ENCODE peak calls at places on chromosomes 1 and 21, in seven cellular contexts. G is neural progenitor cell, S is upper lobe of right lung, E is PC-9, T is stomach, I is IMR-90, M is SK-N-SH. P is an unnamed sample. For H3K4me1, the result is how much of the 10 kb centered on the place peaks cover.

GRCh38 chr1:75533085-75533484 is 77.8 kb downstream of the SLC44A5 start:
- DNase-seq in E (no peak), T (no peak), I (no peak), G (no peak), S (no peak), M (no peak), P (no peak)

GRCh38 chr1:46198026-46198826 is at the start of gene POMGNT1:
- DNase-seq in S (peak), T (peak), E (no peak), I (peak), G (peak), M (peak), P (peak)

GRCh38 chr1:244897476-244898254 is 33.3 kb upstream of the HNRNPU start:
- DNase-seq in T (no peak), S (no peak), M (no peak), I (no peak), E (no peak), G (no peak), P (no peak)

GRCh38 chr1:209652121-209652742 is at the start of gene LAMB3:
- DNase-seq in G (no peak), T (peak), M (no peak), S (peak), I (no peak), E (peak), P (no peak)

GRCh38 chr1:184801503-184801902 is 46.8 kb upstream of the EDEM3 start:
- DNase-seq in G (no peak), M (no peak), I (peak), S (no peak), E (no peak), T (peak), P (peak)

GRCh38 chr1:225941220-225941948 is at the start of gene LEFTY2:
- DNase-seq in M (peak), I (no peak), G (peak), T (no peak), E (no peak), S (no peak), P (no peak)

GRCh38 chr1:53593758-53594380 is 134.7 kb downstream of the DMRTB1 start:
- DNase-seq in M (peak), I (no peak), G (peak), T (peak), E (no peak), S (peak), P (no peak)

GRCh38 chr1:6002714-6003501 is 10.7 kb upstream of the NPHP4 start:
- DNase-seq in G (no peak), I (no peak), S (peak), M (peak), E (no peak), T (no peak), P (no peak)

GRCh38 chr1:13892671-13893325 is 192.8 kb downstream of the PRDM2 start:
- DNase-seq in E (no peak), I (no peak), S (no peak), T (no peak), G (peak), M (peak), P (no peak)

GRCh38 chr1:161843156-161843555 is 77.0 kb downstream of the ATF6 start:
- DNase-seq in G (no peak), S (no peak), T (no peak), I (no peak), M (no peak), E (no peak), P (no peak)

GRCh38 chr1:118101445-118101844 is 83.6 kb downstream of the SPAG17 start:
- DNase-seq in I (no peak), G (no peak), S (no peak), T (no peak), M (no peak), E (no peak), P (no peak)

GRCh38 chr1:66831529-66832239 is 30.6 kb upstream of the INSL5 start:
- DNase-seq in G (no peak), M (no peak), S (no peak), T (no peak), I (peak), E (no peak), P (peak)

GRCh38 chr1:117061986-117062415 is 1.9 kb downstream of the TTF2 start:
- DNase-seq in I (peak), M (no peak), S (no peak), G (no peak), T (no peak), E (no peak), P (peak)

GRCh38 chr1:4611708-4612349 is 42.6 kb upstream of the AJAP1 start:
- DNase-seq in S (no peak), T (no peak), M (peak), E (no peak), I (no peak), G (no peak), P (no peak)

GRCh38 chr1:83060216-83060615 is 938.7 kb downstream of the TTLL7 start:
- DNase-seq in M (no peak), E (peak), S (no peak), I (no peak), G (no peak), T (no peak), P (no peak)

DNA sequence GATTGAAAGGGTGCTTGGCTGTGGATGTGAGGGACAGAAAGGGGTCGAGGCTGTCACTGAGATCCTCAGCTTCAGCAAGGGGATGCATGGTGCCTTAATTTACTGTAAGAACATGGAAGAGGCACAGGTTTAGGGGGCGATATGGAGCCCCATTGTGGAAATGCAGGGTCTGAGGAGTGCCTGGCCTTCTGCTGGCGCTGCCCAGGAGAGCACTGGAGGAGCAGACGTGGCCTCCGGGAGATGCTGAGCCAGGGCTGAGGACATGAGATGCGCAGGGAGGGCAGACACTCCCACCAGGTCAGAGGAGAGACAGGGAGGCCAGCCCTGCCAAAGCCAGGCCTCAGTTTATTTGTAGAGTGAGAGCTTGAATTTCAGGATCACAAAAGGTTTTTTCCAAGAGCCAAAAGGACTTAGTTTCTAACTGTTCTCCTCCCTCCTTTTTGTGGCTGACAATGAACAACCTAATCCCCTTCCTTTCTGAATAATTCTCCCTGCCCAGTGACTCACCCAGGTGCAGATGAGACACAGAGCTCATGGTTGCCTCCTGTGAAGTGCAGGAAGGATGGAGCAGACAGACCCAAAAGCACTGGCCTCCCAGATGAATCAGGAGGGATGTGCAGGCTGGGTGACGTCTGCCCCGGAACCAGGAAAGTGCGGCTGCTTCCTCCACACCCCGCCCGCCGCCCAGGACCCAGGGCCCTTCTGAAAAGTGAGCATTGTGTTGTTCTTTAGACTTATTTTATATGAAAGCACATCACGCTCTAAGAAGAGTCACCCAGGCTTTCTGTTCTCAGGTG is 73.0 kb upstream of the TMPRSS2 start:
- DNase-seq in M (no peak), E (peak), G (peak), T (peak), I (no peak), S (peak), P (no peak)
- H3K4me1 ChIP-seq in M (under half), E (half or more), G (under half), T (under half), I (under half), S (under half), P (under half)

GRCh38 chr1:56539403-56539802 is 40.0 kb downstream of the PLPP3 start:
- DNase-seq in M (no peak), G (no peak), I (no peak), S (no peak), E (no peak), T (no peak), P (no peak)

GRCh38 chr1:56537660-56538059 is 41.7 kb downstream of the PLPP3 start:
- DNase-seq in S (no peak), E (no peak), T (no peak), I (no peak), G (no peak), M (no peak), P (no peak)

GRCh38 chr1:56541408-56541807 is 38.0 kb downstream of the PLPP3 start:
- DNase-seq in M (no peak), S (no peak), T (no peak), I (no peak), E (no peak), G (no peak), P (no peak)

GRCh38 chr1:56542651-56543050 is 36.7 kb downstream of the PLPP3 start:
- DNase-seq in M (no peak), E (no peak), I (no peak), S (no peak), T (no peak), G (no peak), P (no peak)

DNA sequence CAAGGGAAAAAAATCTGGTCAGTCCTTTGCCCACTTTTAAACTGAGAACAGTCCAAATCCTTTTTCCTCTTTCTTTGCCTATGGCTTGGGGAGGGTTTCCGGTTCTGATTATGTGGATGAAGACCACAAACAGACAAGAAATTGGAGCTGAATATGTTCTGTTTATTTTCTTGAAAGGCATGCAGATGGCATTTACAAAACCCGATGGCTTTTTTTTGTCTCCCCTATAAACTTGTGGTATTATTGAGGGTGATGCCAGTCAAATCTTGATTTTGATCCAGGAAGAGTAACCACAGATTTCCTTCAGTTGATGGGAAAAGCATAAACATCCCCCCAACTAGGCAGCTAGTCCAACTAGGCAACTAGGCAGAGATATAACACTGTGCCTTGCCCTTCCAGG is 38.9 kb downstream of the PLPP3 start:
- DNase-seq in M (no peak), E (no peak), T (no peak), S (no peak), I (no peak), G (no peak), P (no peak)
- H3K4me1 ChIP-seq in M (under half), E (under half), T (under half), S (under half), I (under half), G (under half), P (half or more)

GRCh38 chr1:36656271-36656670 is 173.6 kb upstream of the CSF3R start:
- DNase-seq in E (no peak), G (no peak), S (no peak), T (no peak), I (no peak), M (no peak), P (no peak)
- H3K4me1 ChIP-seq in E (under half), G (under half), S (under half), T (under half), I (under half), M (under half), P (under half)

DNA sequence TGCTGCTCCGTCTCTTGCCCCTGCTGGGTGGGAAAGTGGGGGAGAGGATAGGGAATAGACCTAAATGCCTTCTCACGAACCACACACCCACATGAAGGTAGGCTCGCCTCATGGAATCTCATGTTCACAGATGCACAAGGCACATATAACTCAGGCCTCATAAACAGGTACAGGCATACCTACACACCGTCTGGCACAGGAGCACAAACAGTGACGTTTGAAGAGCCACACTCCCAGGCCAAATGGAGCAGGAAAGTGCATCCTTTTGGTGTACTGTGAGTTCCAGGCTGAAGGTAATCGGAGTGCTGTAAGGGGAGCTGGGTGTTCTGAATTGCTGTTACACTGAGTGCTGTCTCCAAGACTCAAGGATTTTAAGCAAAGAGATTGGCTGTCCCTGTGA is 13.1 kb downstream of the UTP11 start:
- DNase-seq in E (no peak), M (no peak), S (no peak), I (no peak), T (no peak), G (no peak), P (no peak)
- H3K4me1 ChIP-seq in E (under half), M (under half), S (under half), I (under half), T (under half), G (under half), P (under half)

GRCh38 chr1:167706931-167707877 is 14.6 kb upstream of the MPZL1 start:
- DNase-seq in M (no peak), E (no peak), T (no peak), S (no peak), I (no peak), G (peak), P (no peak)
- H3K4me1 ChIP-seq in M (under half), E (under half), T (under half), S (under half), I (under half), G (under half), P (under half)

GRCh38 chr1:52502789-52503188 is 50.1 kb downstream of the TUT4 start:
- DNase-seq in I (no peak), E (no peak), M (no peak), G (no peak), T (no peak), S (no peak), P (no peak)
- H3K4me1 ChIP-seq in I (under half), E (under half), M (under half), G (under half), T (under half), S (under half), P (under half)